ENCODE peak calls at places on chromosomes 7 and 10, in five cellular contexts. One of them, this sample, is unnamed.

GRCh38 chr10:76408646-76409045 is 977.2 kb downstream of the LRMDA start:
- DNase-seq in endodermal cell: no peak
- DNase-seq in astrocyte of the cerebellum: no peak
- DNase-seq in prostate gland: no peak
- DNase-seq in transverse colon: no peak
- DNase-seq in this sample: no peak

GRCh38 chr10:22319559-22320558 is 1.0 kb upstream of the BMI1 start:
- DNase-seq in endodermal cell: no peak
- DNase-seq in astrocyte of the cerebellum: no peak
- DNase-seq in prostate gland: no peak
- DNase-seq in transverse colon: no peak
- DNase-seq in this sample: no peak

GRCh38 chr10:24446739-24447138 is 237.8 kb downstream of the KIAA1217 start:
- DNase-seq in endodermal cell: no peak
- DNase-seq in astrocyte of the cerebellum: peak
- DNase-seq in prostate gland: no peak
- DNase-seq in transverse colon: no peak
- DNase-seq in this sample: no peak

GRCh38 chr7:41122256-41122987 is 580.5 kb downstream of the INHBA start:
- DNase-seq in endodermal cell: no peak
- DNase-seq in astrocyte of the cerebellum: no peak
- DNase-seq in prostate gland: no peak
- DNase-seq in transverse colon: no peak
- DNase-seq in this sample: no peak

GRCh38 chr10:131210181-131210580 is 101.3 kb downstream of the TCERG1L start:
- DNase-seq in endodermal cell: peak
- DNase-seq in astrocyte of the cerebellum: no peak
- DNase-seq in prostate gland: no peak
- DNase-seq in transverse colon: no peak
- DNase-seq in this sample: no peak

GRCh38 chr7:26307226-26307625 is 15.6 kb downstream of the SNX10 start:
- DNase-seq in endodermal cell: no peak
- DNase-seq in astrocyte of the cerebellum: no peak
- DNase-seq in prostate gland: no peak
- DNase-seq in transverse colon: peak
- DNase-seq in this sample: peak

GRCh38 chr7:83355143-83355542 is 192.5 kb upstream of the PCLO start:
- DNase-seq in endodermal cell: no peak
- DNase-seq in astrocyte of the cerebellum: no peak
- DNase-seq in prostate gland: no peak
- DNase-seq in transverse colon: no peak
- DNase-seq in this sample: peak

GRCh38 chr10:6721480-6721879 is 141.4 kb upstream of the PRKCQ start:
- DNase-seq in endodermal cell: no peak
- DNase-seq in astrocyte of the cerebellum: peak
- DNase-seq in prostate gland: no peak
- DNase-seq in transverse colon: peak
- DNase-seq in this sample: peak

GRCh38 chr7:43302211-43302711 is 189.8 kb downstream of the HECW1 start:
- DNase-seq in endodermal cell: peak
- DNase-seq in astrocyte of the cerebellum: peak
- DNase-seq in prostate gland: no peak
- DNase-seq in transverse colon: no peak
- DNase-seq in this sample: peak

GRCh38 chr10:63722537-63722936 is 201.3 kb downstream of the REEP3 start:
- DNase-seq in endodermal cell: no peak
- DNase-seq in astrocyte of the cerebellum: peak
- DNase-seq in prostate gland: peak
- DNase-seq in transverse colon: no peak
- DNase-seq in this sample: no peak

GRCh38 chr10:15200626-15201025 is 32.1 kb upstream of the NMT2 start:
- DNase-seq in endodermal cell: no peak
- DNase-seq in astrocyte of the cerebellum: peak
- DNase-seq in prostate gland: no peak
- DNase-seq in transverse colon: no peak
- DNase-seq in this sample: peak

GRCh38 chr10:5843814-5844705 is 30.8 kb upstream of the GDI2 start:
- DNase-seq in endodermal cell: peak
- DNase-seq in astrocyte of the cerebellum: no peak
- DNase-seq in prostate gland: no peak
- DNase-seq in transverse colon: no peak
- DNase-seq in this sample: no peak

GRCh38 chr7:44393238-44394111 is 68.1 kb upstream of the CAMK2B start:
- DNase-seq in endodermal cell: peak
- DNase-seq in astrocyte of the cerebellum: no peak
- DNase-seq in prostate gland: no peak
- DNase-seq in transverse colon: no peak
- DNase-seq in this sample: no peak

GRCh38 chr10:102868976-102869289 is 337 bp upstream of the AS3MT start:
- DNase-seq in endodermal cell: no peak
- DNase-seq in astrocyte of the cerebellum: no peak
- DNase-seq in prostate gland: no peak
- DNase-seq in transverse colon: no peak
- DNase-seq in this sample: no peak

GRCh38 chr10:91432175-91432574 is 22.0 kb downstream of the HECTD2 start:
- DNase-seq in endodermal cell: no peak
- DNase-seq in astrocyte of the cerebellum: no peak
- DNase-seq in prostate gland: no peak
- DNase-seq in transverse colon: no peak
- DNase-seq in this sample: no peak

GRCh38 chr10:14360951-14361350 is 30.2 kb upstream of the FRMD4A start:
- DNase-seq in endodermal cell: no peak
- DNase-seq in astrocyte of the cerebellum: no peak
- DNase-seq in prostate gland: no peak
- DNase-seq in transverse colon: no peak
- DNase-seq in this sample: no peak

GRCh38 chr7:151025924-151026671 is 1.8 kb upstream of the ATG9B start:
- DNase-seq in endodermal cell: no peak
- DNase-seq in astrocyte of the cerebellum: no peak
- DNase-seq in prostate gland: no peak
- DNase-seq in transverse colon: no peak
- DNase-seq in this sample: peak

GRCh38 chr7:151028131-151028947 is at the start of gene ABCB8:
- DNase-seq in endodermal cell: peak
- DNase-seq in astrocyte of the cerebellum: peak
- DNase-seq in prostate gland: peak
- DNase-seq in transverse colon: peak
- DNase-seq in this sample: peak

GRCh38 chr7:151023211-151023610 is 1.1 kb downstream of the ATG9B start:
- DNase-seq in endodermal cell: no peak
- DNase-seq in astrocyte of the cerebellum: no peak
- DNase-seq in prostate gland: no peak
- DNase-seq in transverse colon: no peak
- DNase-seq in this sample: no peak

GRCh38 chr7:151020231-151020630 is 4.1 kb downstream of the ATG9B start:
- DNase-seq in endodermal cell: peak
- DNase-seq in astrocyte of the cerebellum: no peak
- DNase-seq in prostate gland: no peak
- DNase-seq in transverse colon: no peak
- DNase-seq in this sample: no peak

DNA sequence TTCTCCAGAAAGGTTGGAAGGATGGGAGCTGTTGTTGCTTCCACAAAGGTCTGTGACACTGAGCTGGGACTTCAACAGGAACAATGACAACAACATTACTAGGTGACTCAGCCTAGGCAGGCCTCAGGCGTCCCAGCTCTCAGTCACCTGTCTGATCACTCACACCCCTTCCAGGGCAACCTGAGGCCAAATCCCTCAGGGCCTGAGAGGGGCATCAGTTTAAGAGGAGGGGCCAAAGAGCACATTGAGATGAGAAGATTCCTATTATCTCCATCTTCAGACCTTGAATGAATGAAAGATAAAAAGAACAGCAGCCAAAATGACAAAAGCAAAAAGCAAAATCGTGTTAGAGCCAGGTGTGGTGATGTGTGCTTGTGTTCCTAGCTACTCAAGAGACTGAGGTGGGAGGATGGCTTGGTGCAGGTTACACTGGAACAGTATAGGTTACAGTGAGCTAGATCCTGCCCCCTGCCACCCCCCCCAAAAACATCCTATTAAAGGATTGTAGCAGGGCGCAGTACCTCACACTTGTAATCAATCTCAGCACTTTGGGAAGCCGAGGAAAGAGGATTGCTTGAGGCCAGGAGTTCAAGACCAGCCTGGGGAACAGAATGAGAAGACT is at the start of gene ATG9B:
- DNase-seq in endodermal cell: no peak
- DNase-seq in astrocyte of the cerebellum: no peak
- DNase-seq in prostate gland: no peak
- DNase-seq in transverse colon: no peak
- DNase-seq in this sample: peak
- H3K4me3 ChIP-seq in endodermal cell: no peak
- H3K4me3 ChIP-seq in astrocyte of the cerebellum: no peak
- H3K4me3 ChIP-seq in prostate gland: no peak
- H3K4me3 ChIP-seq in transverse colon: no peak
- H3K4me3 ChIP-seq in this sample: no peak

GRCh38 chr10:70845261-70845660 is 29.5 kb downstream of the SGPL1 start:
- DNase-seq in endodermal cell: no peak
- DNase-seq in astrocyte of the cerebellum: no peak
- DNase-seq in prostate gland: no peak
- DNase-seq in transverse colon: no peak
- DNase-seq in this sample: no peak
- TF ChIP-seq CTCF in endodermal cell: no peak
- TF ChIP-seq CTCF in astrocyte of the cerebellum: no peak
- TF ChIP-seq CTCF in prostate gland: no peak
- TF ChIP-seq CTCF in transverse colon: no peak
- TF ChIP-seq CTCF in this sample: no peak

GRCh38 chr10:28215930-28216329 is 86.9 kb downstream of the MPP7 start:
- DNase-seq in endodermal cell: no peak
- DNase-seq in astrocyte of the cerebellum: no peak
- DNase-seq in prostate gland: no peak
- DNase-seq in transverse colon: peak
- DNase-seq in this sample: no peak

GRCh38 chr10:28219241-28219640 is 83.6 kb downstream of the MPP7 start:
- DNase-seq in endodermal cell: no peak
- DNase-seq in astrocyte of the cerebellum: no peak
- DNase-seq in prostate gland: no peak
- DNase-seq in transverse colon: no peak
- DNase-seq in this sample: no peak

GRCh38 chr10:28220811-28221210 is 82.1 kb downstream of the MPP7 start:
- DNase-seq in endodermal cell: no peak
- DNase-seq in astrocyte of the cerebellum: no peak
- DNase-seq in prostate gland: no peak
- DNase-seq in transverse colon: no peak
- DNase-seq in this sample: no peak

GRCh38 chr10:28214185-28214584 is 88.7 kb downstream of the MPP7 start:
- DNase-seq in endodermal cell: no peak
- DNase-seq in astrocyte of the cerebellum: no peak
- DNase-seq in prostate gland: no peak
- DNase-seq in transverse colon: no peak
- DNase-seq in this sample: peak

GRCh38 chr10:28217848-28218247 is 85.0 kb downstream of the MPP7 start:
- DNase-seq in endodermal cell: no peak
- DNase-seq in astrocyte of the cerebellum: peak
- DNase-seq in prostate gland: no peak
- DNase-seq in transverse colon: no peak
- DNase-seq in this sample: peak
- H3K4me3 ChIP-seq in endodermal cell: no peak
- H3K4me3 ChIP-seq in astrocyte of the cerebellum: no peak
- H3K4me3 ChIP-seq in prostate gland: no peak
- H3K4me3 ChIP-seq in transverse colon: no peak
- H3K4me3 ChIP-seq in this sample: no peak

GRCh38 chr7:15012135-15012534 is 109.6 kb upstream of the DGKB start:
- DNase-seq in endodermal cell: no peak
- DNase-seq in astrocyte of the cerebellum: no peak
- DNase-seq in prostate gland: no peak
- DNase-seq in transverse colon: no peak
- DNase-seq in this sample: no peak

GRCh38 chr7:15005672-15006071 is 103.1 kb upstream of the DGKB start:
- DNase-seq in endodermal cell: no peak
- DNase-seq in astrocyte of the cerebellum: no peak
- DNase-seq in prostate gland: no peak
- DNase-seq in transverse colon: no peak
- DNase-seq in this sample: no peak

GRCh38 chr7:15011289-15011688 is 108.7 kb upstream of the DGKB start:
- DNase-seq in endodermal cell: peak
- DNase-seq in astrocyte of the cerebellum: no peak
- DNase-seq in prostate gland: no peak
- DNase-seq in transverse colon: no peak
- DNase-seq in this sample: no peak

DNA sequence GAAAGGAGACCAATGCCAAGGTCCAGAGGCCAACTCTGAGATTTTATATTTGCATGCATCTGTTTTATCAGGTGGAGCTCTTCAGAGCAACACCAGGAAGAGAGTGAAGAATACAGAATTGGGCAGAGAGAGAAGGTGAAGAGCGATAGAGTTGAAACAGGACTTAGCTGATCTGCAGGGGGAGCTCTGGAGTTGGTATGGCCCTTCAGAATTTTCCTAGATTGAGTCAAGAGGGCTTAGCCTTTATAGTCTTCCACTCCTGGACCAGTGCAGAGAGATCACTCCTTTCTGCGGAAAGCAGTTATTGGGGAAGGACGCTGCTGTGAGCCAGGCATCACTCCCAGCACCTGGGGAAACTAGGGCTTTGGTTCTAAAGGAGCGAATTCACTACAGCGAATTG is 105.0 kb upstream of the DGKB start:
- DNase-seq in endodermal cell: peak
- DNase-seq in astrocyte of the cerebellum: no peak
- DNase-seq in prostate gland: no peak
- DNase-seq in transverse colon: no peak
- DNase-seq in this sample: peak
- TF ChIP-seq CTCF in endodermal cell: peak
- TF ChIP-seq CTCF in astrocyte of the cerebellum: peak
- TF ChIP-seq CTCF in prostate gland: no peak
- TF ChIP-seq CTCF in transverse colon: no peak
- TF ChIP-seq CTCF in this sample: peak

DNA sequence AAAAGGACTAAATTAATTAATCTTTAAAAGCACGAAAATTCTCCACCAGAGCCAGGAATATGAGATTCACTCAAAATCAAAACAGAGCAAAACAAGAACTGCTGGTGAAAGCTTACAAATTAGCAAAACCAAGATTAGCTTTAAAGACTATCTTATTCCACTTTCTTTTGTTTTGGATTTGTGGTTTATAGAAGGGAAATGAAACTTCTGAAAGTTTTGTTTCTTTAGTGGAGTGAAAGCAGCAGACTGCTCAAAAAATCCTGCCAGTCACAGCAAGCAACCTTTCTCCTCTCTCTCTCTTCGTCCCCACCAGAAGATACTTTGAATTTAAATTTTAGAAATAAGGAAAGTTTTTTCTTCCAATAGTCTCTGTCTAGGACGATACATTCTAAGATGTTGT is 7.8 kb downstream of the ACTA2 start:
- DNase-seq in endodermal cell: no peak
- DNase-seq in astrocyte of the cerebellum: no peak
- DNase-seq in prostate gland: no peak
- DNase-seq in transverse colon: no peak
- DNase-seq in this sample: no peak
- H3K4me3 ChIP-seq in endodermal cell: no peak
- H3K4me3 ChIP-seq in astrocyte of the cerebellum: no peak
- H3K4me3 ChIP-seq in prostate gland: no peak
- H3K4me3 ChIP-seq in transverse colon: no peak
- H3K4me3 ChIP-seq in this sample: no peak